ENCODE peak calls at places on chromosomes 1 and 21, in five cellular contexts. A is aorta, X is HepG2, S is ovary, M is adipocyte. Q is an unnamed sample.

GRCh38 chr1:231618588-231619256 is 7.9 kb upstream of the DISC1 start:
- DNase-seq in A (no peak), S (no peak), M (no peak), X (no peak), Q (no peak)

GRCh38 chr1:228210684-228211083 is 2.8 kb downstream of the OBSCN start:
- DNase-seq in A (no peak), S (no peak), X (no peak), M (no peak), Q (no peak)

GRCh38 chr1:104064391-104064790 is 314.7 kb downstream of the AMY1C start:
- DNase-seq in S (no peak), M (no peak), A (no peak), X (no peak), Q (no peak)

GRCh38 chr1:84836145-84836544 is 56.9 kb downstream of the LPAR3 start:
- DNase-seq in M (no peak), S (no peak), A (no peak), X (no peak), Q (no peak)

GRCh38 chr1:84223751-84224432 is 77.6 kb upstream of the SAMD13 start:
- DNase-seq in X (no peak), A (no peak), S (no peak), M (no peak), Q (no peak)

GRCh38 chr1:184366992-184367391 is 19.8 kb upstream of the C1orf21 start:
- DNase-seq in M (no peak), A (no peak), X (no peak), S (no peak), Q (no peak)

GRCh38 chr1:244006961-244007360 is 44.1 kb upstream of the ZBTB18 start:
- DNase-seq in S (no peak), M (no peak), A (no peak), X (no peak), Q (no peak)

GRCh38 chr1:165420655-165421054 is 24.3 kb downstream of the RXRG start:
- DNase-seq in S (no peak), M (no peak), A (no peak), X (no peak), Q (no peak)

GRCh38 chr1:233710031-233710430 is 96.1 kb downstream of the KCNK1 start:
- DNase-seq in S (no peak), X (no peak), A (no peak), M (no peak), Q (no peak)

GRCh38 chr1:145892486-145893087 is 6.9 kb upstream of the ANKRD35 start:
- DNase-seq in A (no peak), M (peak; percentile 59), S (no peak), X (no peak), Q (no peak)

GRCh38 chr1:162899422-162900168 is 38.6 kb upstream of the CCDC190 start:
- DNase-seq in S (no peak), X (no peak), M (peak; percentile 63), A (no peak), Q (no peak)

GRCh38 chr1:25634896-25635295 is 18.3 kb downstream of the MAN1C1 start:
- DNase-seq in S (no peak), M (no peak), A (no peak), X (no peak), Q (no peak)

GRCh38 chr1:65595724-65596123 is 175.3 kb downstream of the LEPR start:
- DNase-seq in A (no peak), S (no peak), X (no peak), M (no peak), Q (no peak)

GRCh38 chr1:9878421-9878820 is 31.6 kb downstream of the CTNNBIP1 start:
- DNase-seq in M (no peak), A (no peak), X (no peak), S (no peak), Q (no peak)

GRCh38 chr1:228799929-228800328 is 64.7 kb downstream of the RHOU start:
- DNase-seq in A (no peak), S (no peak), M (no peak), X (no peak), Q (no peak)

GRCh38 chr1:18328803-18329202 is 151.9 kb upstream of the KLHDC7A start:
- DNase-seq in S (no peak), X (no peak), A (no peak), M (no peak), Q (no peak)

GRCh38 chr1:78003882-78004718 is 639 bp upstream of the DNAJB4 start:
- DNase-seq in X (peak; percentile 77), A (peak; percentile 78), M (peak; percentile 88), S (peak; percentile 53), Q (no peak)

GRCh38 chr1:46490603-46491499 is 1.2 kb downstream of the DMBX1 start:
- DNase-seq in S (no peak), A (peak; percentile 72), X (no peak), M (peak; percentile 8), Q (peak; percentile 20)

GRCh38 chr1:7371926-7372325 is 399.2 kb upstream of the VAMP3 start:
- DNase-seq in X (no peak), A (peak; percentile 10), M (no peak), S (no peak), Q (no peak)

GRCh38 chr1:232367293-232367692 is 262.6 kb downstream of the SIPA1L2 start:
- DNase-seq in A (no peak), M (no peak), X (no peak), S (no peak), Q (no peak)

GRCh38 chr1:72283204-72284083 is 1.1 kb upstream of the NEGR1 start:
- DNase-seq in X (no peak), S (peak; percentile 78), A (peak; percentile 88), M (peak; percentile 85), Q (peak; percentile 15)

GRCh38 chr1:5756434-5757176 is 235.6 kb downstream of the NPHP4 start:
- DNase-seq in S (no peak), M (no peak), A (peak; percentile 63), X (no peak), Q (no peak)

GRCh38 chr1:48003741-48004503 is 6.7 kb upstream of the TRABD2B start:
- DNase-seq in M (no peak), S (no peak), X (no peak), A (no peak), Q (peak; percentile 27)

GRCh38 chr1:40153073-40153770 is 8.0 kb upstream of the RLF start:
- DNase-seq in S (no peak), A (no peak), M (peak; percentile 80), X (peak; percentile 32), Q (peak; percentile 65)

GRCh38 chr21:45612096-45613019 is 31.2 kb upstream of the PCBP3 start:
- DNase-seq in X (no peak), A (peak; percentile 64), M (peak; percentile 19), S (no peak), Q (no peak)

GRCh38 chr1:77682442-77683141 is at the start of gene ZZZ3:
- DNase-seq in X (peak; percentile 91), A (peak; percentile 97), S (peak; percentile 96), M (peak; percentile 97), Q (peak; percentile 90)

GRCh38 chr1:241250465-241250864 is 106.5 kb downstream of the RGS7 start:
- DNase-seq in S (no peak), A (no peak), M (no peak), X (no peak), Q (peak; percentile 66)

GRCh38 chr1:153390938-153391710 is at the start of gene S100A8:
- DNase-seq in M (no peak), S (no peak), A (no peak), X (no peak), Q (no peak)

GRCh38 chr1:87600848-87601247 is 272.2 kb downstream of the LMO4 start:
- DNase-seq in M (no peak), X (no peak), A (no peak), S (no peak), Q (no peak)

GRCh38 chr1:67612690-67613322 is 72.2 kb upstream of the GADD45A start:
- DNase-seq in S (no peak), A (no peak), M (no peak), X (no peak), Q (no peak)

GRCh38 chr1:147620543-147620942 is 49.8 kb downstream of the ACP6 start:
- DNase-seq in X (no peak), M (no peak), S (no peak), A (no peak), Q (no peak)

GRCh38 chr1:11069233-11069950 is 9.6 kb upstream of the SRM start:
- DNase-seq in S (no peak), M (no peak), A (peak; percentile 31), X (no peak), Q (no peak)

GRCh38 chr1:101302831-101303511 is 66.2 kb downstream of the S1PR1 start:
- DNase-seq in A (no peak), X (no peak), M (peak; percentile 20), S (no peak), Q (no peak)

GRCh38 chr1:57770772-57771171 is 346.9 kb upstream of the DAB1 start:
- DNase-seq in X (peak; percentile 3), S (no peak), M (peak; percentile 7), A (no peak), Q (no peak)

DNA sequence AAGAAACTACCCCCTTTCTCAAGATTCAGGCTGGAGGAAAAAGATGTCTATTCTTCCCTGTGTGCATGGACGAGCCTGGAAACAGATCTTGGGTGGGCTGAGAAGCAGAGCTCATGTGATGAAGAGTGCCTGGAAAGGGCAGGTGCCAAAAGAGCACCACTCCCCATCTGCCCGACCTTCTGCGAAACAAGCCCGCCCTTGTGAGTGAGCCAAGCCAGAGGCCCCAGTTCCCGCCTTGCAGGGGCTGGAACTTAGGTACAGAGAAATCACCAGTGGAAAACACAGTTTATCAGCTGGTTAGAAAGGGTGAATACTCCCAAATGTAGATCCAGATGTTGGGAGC is 26.7 kb upstream of the A3GALT2 start:
- DNase-seq in S (peak; percentile 51), M (peak; percentile 58), A (peak; percentile 80), X (peak; percentile 61), Q (peak; percentile 32)
- H3K4me1 ChIP-seq in S (peaks cover 25% of the 10 kb centered on the region), M (peaks cover 63% of the 10 kb centered on the region), A (peaks cover 4% of the 10 kb centered on the region), X (peaks cover 82% of the 10 kb centered on the region), Q (peaks cover 9% of the 10 kb centered on the region)

GRCh38 chr1:167492509-167492910 is 25.8 kb downstream of the CD247 start:
- DNase-seq in S (no peak), M (no peak), A (no peak), X (no peak), Q (no peak)
- H3K4me1 ChIP-seq in S (no peaks in the 10 kb centered on the region), M (no peaks in the 10 kb centered on the region), A (no peaks in the 10 kb centered on the region), X (no peaks in the 10 kb centered on the region), Q (no peaks in the 10 kb centered on the region)

DNA sequence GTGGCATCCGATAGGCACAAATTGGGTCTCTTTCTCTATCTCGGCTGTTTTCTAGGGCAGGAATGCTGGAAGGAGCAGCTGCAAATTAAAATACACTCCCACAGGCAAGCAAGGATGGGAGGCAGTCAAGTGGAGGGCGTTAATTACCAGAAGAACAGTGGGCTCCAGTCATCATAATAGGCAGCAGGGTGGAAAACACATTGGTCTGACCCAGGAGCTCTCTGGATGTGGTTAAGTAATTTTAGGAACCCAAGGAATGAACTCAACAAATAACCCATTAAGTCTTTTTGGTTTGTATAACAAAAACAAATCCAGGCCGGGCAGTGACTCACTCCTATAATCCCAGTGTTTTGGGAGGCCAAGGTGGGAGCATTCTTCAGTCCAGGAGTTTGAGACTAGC is 7.8 kb upstream of the TDRD5 start:
- DNase-seq in S (no peak), M (no peak), A (no peak), X (no peak), Q (no peak)
- H3K4me1 ChIP-seq in S (peaks cover 1% of the 10 kb centered on the region), M (peaks cover 7% of the 10 kb centered on the region), A (no peaks in the 10 kb centered on the region), X (no peaks in the 10 kb centered on the region), Q (peaks cover 2% of the 10 kb centered on the region)

DNA sequence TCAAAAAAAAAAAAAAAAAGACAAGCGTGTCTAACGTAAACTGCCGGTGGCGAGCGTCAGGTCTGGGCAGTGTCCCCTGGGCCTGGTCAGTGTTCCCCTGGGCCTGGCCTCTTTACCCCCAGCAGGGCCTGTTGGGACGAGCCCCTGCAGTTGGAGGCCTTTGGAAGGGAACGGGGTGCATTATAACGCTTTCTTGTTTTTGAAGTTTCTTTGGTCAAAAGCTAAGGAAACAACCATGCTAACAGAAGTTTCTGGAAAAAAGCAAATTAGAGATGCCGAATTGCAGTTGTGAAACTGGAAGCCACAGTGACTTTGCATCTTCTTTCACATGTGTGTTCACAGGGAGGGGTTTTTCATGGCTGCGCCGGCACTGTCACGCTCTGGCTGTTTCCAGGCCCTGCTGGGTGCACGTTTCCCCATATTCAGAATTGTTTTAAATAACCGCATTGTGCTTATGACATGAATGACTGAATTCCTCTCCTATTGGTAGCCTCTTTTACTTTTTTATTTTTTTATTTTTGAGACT is 16.0 kb downstream of the RRP1 start:
- DNase-seq in A (no peak), M (no peak), X (no peak), S (no peak), Q (no peak)
- H3K4me1 ChIP-seq in A (no peaks in the 10 kb centered on the region), M (peaks cover 9% of the 10 kb centered on the region), X (peaks cover 2% of the 10 kb centered on the region), S (peaks cover 11% of the 10 kb centered on the region), Q (no peaks in the 10 kb centered on the region)